ENCODE peak calls at places on chromosomes 5 and 9, in four cellular contexts. N is SK-N-SH, H is HepG2, U is GM12878. Y is an unnamed sample. For H3K36me3 and H3K9me3, the result is how much of the 10 kb centered on the place peaks cover.

GRCh38 chr5:131109540-131110255 is 55.4 kb downstream of the HINT1 start:
- DNase-seq in N (peak), H (peak), U (peak), Y (no peak)

GRCh38 chr9:136239135-136239962 is 6.3 kb downstream of the QSOX2 start:
- DNase-seq in N (no peak), H (no peak), U (no peak), Y (no peak)

GRCh38 chr5:164002214-164002613 is 496.8 kb downstream of the MAT2B start:
- DNase-seq in N (no peak), H (no peak), U (no peak), Y (no peak)

GRCh38 chr9:36074870-36075532 is 38.3 kb downstream of the RECK start:
- DNase-seq in N (peak), H (peak), U (no peak), Y (no peak)

GRCh38 chr5:151648988-151649387 is 37.7 kb downstream of the SPARC start:
- DNase-seq in N (no peak), H (no peak), U (no peak), Y (no peak)

GRCh38 chr5:127019928-127020327 is 10.4 kb downstream of the MARCHF3 start:
- DNase-seq in N (no peak), H (no peak), U (no peak), Y (no peak)

GRCh38 chr9:36479086-36479485 is 79.0 kb upstream of the RNF38 start:
- DNase-seq in N (no peak), H (no peak), U (no peak), Y (no peak)

GRCh38 chr9:19161257-19162025 is 34.1 kb upstream of the PLIN2 start:
- DNase-seq in N (no peak), H (peak), U (peak), Y (no peak)

GRCh38 chr5:72302171-72302570 is 17.9 kb downstream of the MRPS27 start:
- DNase-seq in N (no peak), H (no peak), U (no peak), Y (peak)

GRCh38 chr5:125298258-125298657 is 551.8 kb upstream of the ZNF608 start:
- DNase-seq in N (no peak), H (no peak), U (no peak), Y (no peak)
- TF ChIP-seq YY1 in N (no peak), H (no peak), U (no peak), Y (no peak)

DNA sequence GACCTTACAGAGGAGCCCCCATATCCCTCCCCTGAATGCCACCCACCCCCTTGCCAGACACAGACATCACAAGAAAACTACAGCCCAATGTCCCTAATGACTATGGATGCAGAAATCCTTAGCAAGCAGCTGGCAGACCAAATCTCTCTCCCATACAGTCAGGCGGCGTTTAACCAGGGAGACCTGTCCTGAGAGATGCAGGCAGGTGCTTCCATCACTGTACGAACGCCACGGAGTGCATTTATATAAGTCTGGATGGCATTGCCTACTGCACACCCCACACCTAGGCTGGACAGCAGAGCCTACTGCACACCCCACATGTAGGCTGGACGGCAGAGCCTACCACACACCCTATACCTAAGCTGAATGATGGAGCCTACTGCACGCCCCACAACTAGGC is 34.4 kb upstream of the SARDH start:
- DNase-seq in N (no peak), H (no peak), U (no peak), Y (no peak)
- H3K36me3 ChIP-seq in N (half or more), H (under half), U (under half), Y (half or more)

GRCh38 chr5:118996098-118996497 is 7.8 kb upstream of the DTWD2 start:
- DNase-seq in N (no peak), H (no peak), U (no peak), Y (no peak)
- H3K9me3 ChIP-seq in N (under half), H (under half), U (under half), Y (under half)

GRCh38 chr9:99140685-99141314 is 35.9 kb downstream of the TGFBR1 start:
- DNase-seq in N (peak), H (peak), U (no peak), Y (peak)
- TF ChIP-seq YY1 in N (no peak), H (no peak), U (peak), Y (no peak)

DNA sequence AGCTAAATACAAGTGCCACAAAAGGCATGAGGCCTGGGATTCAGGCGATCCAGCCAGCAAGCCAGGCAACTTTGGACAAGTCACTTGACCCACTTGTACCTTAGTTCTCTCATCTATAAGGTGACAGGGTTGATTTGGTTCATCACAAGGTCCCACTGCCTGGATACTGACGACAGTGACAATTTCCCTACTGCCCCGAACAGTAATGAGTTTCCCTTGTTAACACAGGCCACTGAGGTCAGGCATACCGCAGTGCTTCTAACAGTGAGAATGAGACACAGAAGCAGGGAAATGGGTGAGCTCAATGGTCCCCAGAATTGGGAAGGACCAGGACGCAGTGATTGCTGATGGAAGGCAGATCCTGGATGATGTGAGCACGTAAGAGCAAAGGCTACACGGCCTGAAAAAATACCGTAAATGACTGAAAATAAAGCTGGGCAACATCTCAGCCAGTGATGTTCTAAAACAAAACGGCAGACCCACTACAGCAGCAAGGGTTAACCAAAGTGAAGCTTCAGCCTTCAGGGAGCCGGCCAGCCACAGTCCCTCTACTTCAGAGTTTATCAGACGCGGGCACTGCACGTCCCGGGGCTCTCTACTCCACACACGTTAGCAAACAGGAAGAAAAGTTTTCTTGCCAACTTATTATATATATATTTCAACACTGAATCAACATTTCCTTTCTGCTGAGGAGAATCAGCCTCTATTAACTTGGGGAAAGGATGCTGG is 846 bp downstream of the MGAT1 start:
- DNase-seq in N (peak), H (no peak), U (no peak), Y (no peak)
- H3K36me3 ChIP-seq in N (under half), H (under half), U (under half), Y (half or more)

GRCh38 chr9:68497629-68498028 is 43.1 kb downstream of the TMEM252 start:
- DNase-seq in N (no peak), H (no peak), U (no peak), Y (no peak)

GRCh38 chr9:68493953-68494541 is 46.6 kb downstream of the TMEM252 start:
- DNase-seq in N (no peak), H (no peak), U (no peak), Y (no peak)

GRCh38 chr9:68496356-68496755 is 44.3 kb downstream of the TMEM252 start:
- DNase-seq in N (no peak), H (no peak), U (no peak), Y (no peak)

GRCh38 chr9:68492801-68493200 is 47.9 kb downstream of the TMEM252 start:
- DNase-seq in N (no peak), H (no peak), U (no peak), Y (no peak)

DNA sequence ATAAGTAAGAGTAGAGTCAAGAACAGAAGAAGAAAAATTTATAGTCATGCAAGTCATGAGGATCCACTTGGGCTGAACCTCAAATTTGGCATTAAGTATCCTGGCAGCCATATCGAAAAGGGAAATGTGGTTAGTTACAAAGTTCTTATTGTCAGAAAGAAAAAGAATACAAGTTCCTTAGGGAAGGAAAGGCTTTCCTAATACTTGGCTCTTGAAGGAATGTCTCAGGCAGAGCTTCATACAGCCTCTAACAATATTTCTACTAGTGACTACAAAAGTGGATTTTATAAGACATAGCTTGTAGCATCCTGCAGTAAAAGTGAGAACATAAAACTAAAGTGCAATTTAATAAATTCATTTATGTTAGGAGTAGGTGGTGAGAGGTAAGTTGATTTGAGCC is 45.4 kb downstream of the TMEM252 start:
- DNase-seq in N (no peak), H (no peak), U (no peak), Y (no peak)
- H3K9me3 ChIP-seq in N (under half), H (under half), U (under half), Y (under half)